ENCODE peak calls at places on chromosomes 11 and 22, in eight cellular contexts. Y is RWPE1; K is choroid plexus epithelial cell; D is fibroblast of lung; M is progenitor cell of endocrine pancreas; G is GM12878; B is right atrium auricular region; X is CD8-positive, alpha-beta T cell. P is an unnamed sample.

GRCh38 chr22:40533712-40534378 is 102.7 kb downstream of the MRTFA start:
- DNase-seq in Y (peak), B (no peak), M (no peak), X (peak), D (peak), K (peak), G (peak), P (no peak)

GRCh38 chr11:69212121-69213110 is 56.7 kb downstream of the SMIM38 start:
- DNase-seq in D (no peak), X (no peak), G (no peak), B (no peak), M (no peak), K (peak), Y (no peak), P (no peak)

GRCh38 chr11:7671347-7671746 is 2.0 kb downstream of the CYB5R2 start:
- DNase-seq in K (no peak), B (no peak), Y (no peak), G (no peak), D (no peak), M (no peak), X (no peak), P (no peak)

GRCh38 chr11:120122921-120123683 is 14.8 kb downstream of the TRIM29 start:
- DNase-seq in D (no peak), B (no peak), M (no peak), Y (no peak), G (no peak), X (no peak), K (no peak), P (no peak)

GRCh38 chr11:47514825-47515647 is 37.9 kb downstream of the CELF1 start:
- DNase-seq in Y (peak), K (peak), D (peak), M (no peak), B (no peak), X (no peak), G (no peak), P (no peak)

GRCh38 chr11:106585061-106585460 is 433.2 kb downstream of the GUCY1A2 start:
- DNase-seq in M (no peak), X (no peak), K (peak), B (no peak), Y (no peak), G (no peak), D (peak), P (no peak)

GRCh38 chr11:60786811-60787567 is 1.9 kb downstream of the MS4A10 start:
- DNase-seq in K (peak), Y (peak), M (no peak), D (peak), G (no peak), X (no peak), B (peak), P (no peak)

GRCh38 chr11:43989162-43989961 is 46.9 kb downstream of the C11orf96 start:
- DNase-seq in D (no peak), K (no peak), B (no peak), X (no peak), G (no peak), M (no peak), Y (no peak), P (peak)

GRCh38 chr11:1088927-1089737 is 14.5 kb downstream of the MUC2 start:
- DNase-seq in Y (no peak), M (no peak), B (no peak), D (no peak), K (no peak), X (no peak), G (no peak), P (no peak)

GRCh38 chr11:100152751-100153150 is 534.3 kb upstream of the ARHGAP42 start:
- DNase-seq in X (no peak), M (no peak), Y (no peak), B (no peak), K (peak), G (no peak), D (no peak), P (no peak)

GRCh38 chr11:65357856-65358356 is 3.4 kb downstream of the TIGD3 start:
- DNase-seq in G (no peak), D (no peak), K (no peak), M (no peak), X (no peak), Y (no peak), B (no peak), P (no peak)

GRCh38 chr22:38788016-38788415 is 5.9 kb downstream of the DNAL4 start:
- DNase-seq in M (no peak), Y (no peak), B (no peak), X (no peak), D (peak), K (peak), G (no peak), P (no peak)

GRCh38 chr11:76237914-76238313 is 31.6 kb upstream of the WNT11 start:
- DNase-seq in K (no peak), M (no peak), G (no peak), Y (no peak), X (no peak), B (no peak), D (no peak), P (no peak)

GRCh38 chr11:22341582-22341919 is 3.4 kb downstream of the SLC17A6 start:
- DNase-seq in D (no peak), M (no peak), G (no peak), X (no peak), B (no peak), Y (no peak), K (no peak), P (no peak)

GRCh38 chr11:79078999-79079398 is 361.8 kb downstream of the TENM4 start:
- DNase-seq in D (no peak), X (no peak), Y (no peak), M (no peak), K (no peak), B (no peak), G (no peak), P (no peak)

GRCh38 chr11:133991101-133991500 is 34.3 kb upstream of the IGSF9B start:
- DNase-seq in G (no peak), Y (no peak), D (no peak), K (no peak), B (no peak), M (no peak), X (no peak), P (no peak)

GRCh38 chr11:134944986-134945385 is 532.9 kb upstream of the B3GAT1 start:
- DNase-seq in X (no peak), K (no peak), B (no peak), M (no peak), G (no peak), Y (no peak), D (no peak), P (no peak)

GRCh38 chr11:123047947-123048293 is 14.0 kb downstream of the HSPA8 start:
- DNase-seq in B (no peak), D (no peak), M (no peak), G (no peak), Y (no peak), K (no peak), X (no peak), P (no peak)

GRCh38 chr11:112518371-112518770 is 257.7 kb upstream of the PLET1 start:
- DNase-seq in D (peak), K (no peak), G (no peak), M (no peak), B (no peak), X (no peak), Y (no peak), P (no peak)

GRCh38 chr11:100687032-100687629 is at the start of gene ARHGAP42:
- DNase-seq in B (peak), G (no peak), X (no peak), K (peak), Y (peak), M (peak), D (peak), P (peak)

GRCh38 chr22:45996241-45997076 is 19.5 kb upstream of the WNT7B start:
- DNase-seq in K (peak), Y (no peak), G (no peak), B (peak), D (peak), M (no peak), X (no peak), P (no peak)

GRCh38 chr11:113082501-113082900 is 121.3 kb downstream of the NCAM1 start:
- DNase-seq in G (no peak), X (no peak), K (no peak), B (no peak), Y (no peak), D (no peak), M (no peak), P (no peak)

GRCh38 chr22:31088233-31088986 is 7.3 kb downstream of the SMTN start:
- DNase-seq in D (no peak), B (no peak), X (no peak), M (no peak), G (no peak), Y (no peak), K (no peak), P (no peak)

GRCh38 chr11:34754171-34754823 is 133.4 kb downstream of the EHF start:
- DNase-seq in G (no peak), K (peak), M (no peak), Y (no peak), X (no peak), D (no peak), B (no peak), P (no peak)

GRCh38 chr22:43446881-43447280 is 35.1 kb downstream of the MPPED1 start:
- DNase-seq in K (no peak), D (no peak), B (no peak), M (no peak), X (no peak), Y (peak), G (no peak), P (no peak)

GRCh38 chr11:72129381-72129780 is 6.1 kb upstream of the FOLR3 start:
- DNase-seq in Y (no peak), M (no peak), D (no peak), X (no peak), B (no peak), G (no peak), K (no peak), P (no peak)

GRCh38 chr22:47569389-47570299 is 807.2 kb downstream of the TBC1D22A start:
- DNase-seq in M (no peak), D (no peak), Y (no peak), K (no peak), B (no peak), G (no peak), X (no peak), P (no peak)

GRCh38 chr11:13970986-13971385 is 8.5 kb downstream of the SPON1 start:
- DNase-seq in D (no peak), Y (peak), X (no peak), G (no peak), B (no peak), M (no peak), K (no peak), P (no peak)

GRCh38 chr22:33326540-33327295 is 268.5 kb upstream of the SYN3 start:
- DNase-seq in G (no peak), X (no peak), Y (no peak), K (no peak), D (peak), M (no peak), B (no peak), P (no peak)

GRCh38 chr11:40178470-40178869 is 1281.0 kb downstream of the LRRC4C start:
- DNase-seq in Y (no peak), D (no peak), G (no peak), B (no peak), M (no peak), K (no peak), X (no peak), P (no peak)

GRCh38 chr11:2297623-2298030 is 4.1 kb downstream of the C11orf21 start:
- DNase-seq in Y (no peak), M (no peak), K (no peak), G (no peak), X (no peak), B (no peak), D (no peak), P (no peak)

GRCh38 chr11:134730596-134731538 is 318.8 kb upstream of the B3GAT1 start:
- DNase-seq in M (no peak), K (no peak), D (no peak), Y (no peak), B (no peak), G (no peak), X (no peak), P (no peak)

GRCh38 chr22:25028841-25029141 is 76.3 kb downstream of the KIAA1671 start:
- DNase-seq in Y (no peak), K (no peak), D (no peak), G (no peak), X (no peak), B (no peak), M (no peak), P (no peak)

GRCh38 chr11:82720267-82720666 is 13.4 kb downstream of the FAM181B start:
- DNase-seq in D (no peak), K (no peak), X (no peak), M (no peak), Y (no peak), G (no peak), B (no peak), P (no peak)

GRCh38 chr11:3231851-3232744 is at the start of gene MRGPRE:
- DNase-seq in X (no peak), K (peak), Y (no peak), M (no peak), B (peak), D (no peak), G (no peak), P (no peak)

GRCh38 chr11:105757107-105757506 is 147.2 kb downstream of the GRIA4 start:
- DNase-seq in X (no peak), D (no peak), K (no peak), B (no peak), M (no peak), G (no peak), Y (no peak), P (no peak)

GRCh38 chr11:125211191-125211953 is 46.8 kb downstream of the PKNOX2 start:
- DNase-seq in M (no peak), B (no peak), Y (peak), D (no peak), K (no peak), X (no peak), G (no peak), P (no peak)

GRCh38 chr22:26849575-26849974 is 192.2 kb downstream of the MIAT start:
- DNase-seq in D (no peak), M (no peak), X (no peak), B (peak), G (no peak), Y (no peak), K (no peak), P (no peak)

GRCh38 chr22:34975721-34976120 is 90.2 kb upstream of the ISX start:
- DNase-seq in K (no peak), Y (no peak), B (no peak), M (no peak), X (no peak), G (no peak), D (no peak), P (no peak)
- TF ChIP-seq CTCF in K (no peak), Y (no peak), B (no peak), M (peak), X (no peak), G (no peak), D (no peak), P (peak)

DNA sequence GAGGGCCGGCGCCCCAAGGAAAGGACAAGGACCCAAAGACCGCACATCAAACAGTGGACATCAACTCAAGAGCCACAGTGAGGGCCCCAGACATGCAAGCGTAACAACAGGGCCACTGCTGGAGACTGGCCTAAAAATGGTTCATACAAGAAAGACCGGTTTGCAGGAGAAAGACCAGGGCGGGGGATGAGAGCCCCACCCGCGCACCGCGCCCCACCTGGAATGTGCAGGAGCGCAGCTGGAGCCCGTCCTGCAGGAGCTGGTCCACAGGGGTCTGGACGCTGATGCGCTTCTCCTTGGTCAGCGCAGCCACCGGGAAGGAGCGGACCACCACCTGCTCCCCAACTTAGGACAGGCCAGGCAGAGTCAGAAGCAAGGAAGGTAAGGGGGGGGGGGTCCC is 13.9 kb downstream of the SBF1 start:
- DNase-seq in X (no peak), G (no peak), D (no peak), B (no peak), K (no peak), M (no peak), Y (peak), P (no peak)
- TF ChIP-seq CTCF in X (no peak), G (no peak), D (no peak), B (no peak), K (no peak), M (no peak), Y (no peak), P (no peak)

DNA sequence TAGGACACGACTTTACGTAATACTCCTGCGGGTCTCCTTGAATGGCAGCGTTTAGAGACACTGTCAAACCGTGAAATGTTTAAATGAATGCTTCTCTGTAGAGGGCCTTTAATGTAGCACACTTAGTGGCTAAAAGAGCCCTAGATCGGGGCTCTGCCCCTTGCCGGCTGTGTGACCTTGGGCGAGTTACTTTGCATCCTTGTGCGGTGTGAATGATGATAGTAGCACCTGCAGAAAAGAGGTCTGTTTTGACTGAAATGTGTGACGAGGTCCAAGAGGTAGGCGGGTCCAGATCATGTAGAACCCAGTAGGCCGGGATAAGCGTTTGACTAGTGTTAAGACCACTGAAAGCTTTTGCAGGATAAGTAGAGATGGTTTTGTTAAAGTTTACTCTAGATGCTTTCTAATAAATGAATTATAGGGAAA is 866 bp downstream of the MED17 start:
- DNase-seq in K (peak), G (no peak), Y (peak), X (no peak), B (no peak), M (no peak), D (peak), P (no peak)
- TF ChIP-seq CTCF in K (no peak), G (no peak), Y (no peak), X (no peak), B (no peak), M (no peak), D (no peak), P (peak)

GRCh38 chr22:18987765-18988164 is 51.7 kb upstream of the PRODH start:
- DNase-seq in M (no peak), Y (peak), X (no peak), B (no peak), K (peak), G (no peak), D (no peak), P (no peak)
- TF ChIP-seq CTCF in M (peak), Y (peak), X (no peak), B (no peak), K (peak), G (no peak), D (peak), P (peak)

GRCh38 chr11:130979386-130979972 is 63.2 kb upstream of the SNX19 start:
- DNase-seq in X (no peak), G (no peak), K (peak), B (no peak), Y (peak), M (no peak), D (peak), P (no peak)
- TF ChIP-seq CTCF in X (no peak), G (peak), K (peak), B (no peak), Y (peak), M (peak), D (peak), P (peak)

GRCh38 chr22:41535244-41535643 is 9.0 kb downstream of the POLR3H start:
- DNase-seq in B (no peak), D (no peak), M (no peak), X (no peak), G (no peak), K (peak), Y (no peak), P (no peak)
- TF ChIP-seq CTCF in B (no peak), D (no peak), M (peak), X (no peak), G (peak), K (peak), Y (no peak), P (peak)

GRCh38 chr11:94525933-94526332 is 13.7 kb downstream of the C11orf97 start:
- DNase-seq in G (no peak), Y (no peak), D (peak), K (peak), M (no peak), X (no peak), B (peak), P (no peak)

GRCh38 chr11:94518300-94518699 is 6.0 kb downstream of the C11orf97 start:
- DNase-seq in B (no peak), G (no peak), X (no peak), D (no peak), K (no peak), M (no peak), Y (no peak), P (no peak)

GRCh38 chr11:94519478-94520084 is 7.3 kb downstream of the C11orf97 start:
- DNase-seq in K (peak), X (no peak), Y (peak), D (peak), M (no peak), B (no peak), G (no peak), P (no peak)

GRCh38 chr11:94524293-94524692 is 12.0 kb downstream of the C11orf97 start:
- DNase-seq in G (no peak), X (no peak), K (no peak), B (no peak), Y (no peak), M (no peak), D (no peak), P (no peak)

GRCh38 chr11:94521684-94522083 is 9.4 kb downstream of the C11orf97 start:
- DNase-seq in M (no peak), G (no peak), B (no peak), X (no peak), Y (no peak), K (peak), D (no peak), P (no peak)
- TF ChIP-seq CTCF in M (peak), G (peak), B (no peak), X (no peak), Y (no peak), K (peak), D (peak), P (peak)

DNA sequence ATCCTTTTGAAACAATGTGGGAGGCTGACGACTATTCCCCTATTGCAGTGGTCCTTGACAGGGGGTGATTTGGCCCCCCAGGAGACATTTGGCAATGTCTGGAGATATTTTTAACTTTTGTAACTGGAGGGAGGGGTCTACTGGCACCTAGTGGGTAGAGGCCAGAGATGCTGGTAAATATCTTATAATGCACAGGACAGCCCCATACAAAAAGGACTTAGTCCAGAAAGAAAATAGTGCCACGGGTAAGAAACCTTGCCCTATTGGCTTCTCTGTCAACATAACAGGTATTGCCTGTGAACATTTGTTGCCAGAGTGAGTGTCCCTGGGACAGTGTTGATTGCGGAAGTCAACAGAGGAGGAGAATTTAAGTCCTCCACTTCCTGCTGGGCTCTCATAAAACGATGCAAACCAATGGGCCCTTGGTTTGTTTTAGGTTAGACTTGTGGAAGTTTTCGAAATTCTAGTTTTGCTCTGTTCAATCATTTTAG is 101.6 kb downstream of the MAML2 start:
- DNase-seq in D (no peak), Y (no peak), B (no peak), X (no peak), G (no peak), M (no peak), K (no peak), P (no peak)
- TF ChIP-seq CTCF in D (no peak), Y (no peak), B (no peak), X (peak), G (no peak), M (peak), K (peak), P (peak)

P was measured in neural crest cell.